ENCODE peak calls at places on chromosomes 16 and 17, in nine cellular contexts. P is SK-N-SH, A is body of pancreas, L is lower lobe of right lung, Y is psoas muscle, S is left ventricle myocardium inferior, C is pancreas, J is SJSA1, K is tibial nerve. F is an unnamed sample. For H3K36me3 and H3K27me3, the result is how much of the 10 kb centered on the place peaks cover.

GRCh38 chr17:56710986-56711385 is 117.5 kb downstream of the NOG start:
- DNase-seq in P (no peak), A (no peak), L (no peak), Y (peak), S (no peak), C (no peak), J (no peak), K (no peak), F (no peak)

GRCh38 chr16:53566568-53566967 is 63.6 kb upstream of the AKTIP start:
- DNase-seq in P (no peak), A (no peak), L (no peak), Y (no peak), S (no peak), C (no peak), J (no peak), K (no peak), F (no peak)

GRCh38 chr17:34465756-34466155 is 102.7 kb upstream of the CCL1 start:
- DNase-seq in P (no peak), A (no peak), L (no peak), Y (no peak), S (no peak), C (no peak), J (no peak), K (no peak), F (no peak)

GRCh38 chr17:9104370-9105041 is 83.2 kb downstream of the NTN1 start:
- DNase-seq in P (no peak), A (peak), L (no peak), Y (peak), S (peak), C (peak), J (no peak), K (no peak), F (no peak)

GRCh38 chr16:53580038-53580802 is 77.2 kb upstream of the AKTIP start:
- DNase-seq in P (no peak), A (no peak), L (no peak), Y (no peak), S (no peak), C (no peak), J (no peak), K (no peak), F (no peak)

GRCh38 chr17:21510686-21511367 is 134.7 kb downstream of the KCNJ12 start:
- DNase-seq in P (no peak), A (no peak), L (no peak), Y (no peak), S (no peak), C (no peak), J (no peak), K (no peak), F (no peak)

GRCh38 chr17:82212331-82213250 is at the start of gene CCDC57:
- DNase-seq in P (peak), A (peak), L (peak), Y (peak), S (peak), C (peak), J (peak), K (peak), F (peak)

GRCh38 chr16:50408001-50408400 is 39.2 kb upstream of the BRD7 start:
- DNase-seq in P (no peak), A (no peak), L (no peak), Y (no peak), S (no peak), C (no peak), J (no peak), K (no peak), F (no peak)

GRCh38 chr17:45648642-45649041 is 135.5 kb upstream of the CRHR1 start:
- DNase-seq in P (peak), A (no peak), L (no peak), Y (no peak), S (no peak), C (no peak), J (no peak), K (no peak), F (no peak)

GRCh38 chr17:76696763-76697701 is 13.7 kb downstream of the MXRA7 start:
- DNase-seq in P (no peak), A (no peak), L (no peak), Y (peak), S (peak), C (no peak), J (no peak), K (no peak), F (peak)

GRCh38 chr16:2813661-2814288 is 3.3 kb upstream of the PRSS21 start:
- DNase-seq in P (no peak), A (no peak), L (peak), Y (no peak), S (no peak), C (no peak), J (no peak), K (no peak), F (no peak)

GRCh38 chr17:35051183-35051578 is 12.3 kb downstream of the RFFL start:
- DNase-seq in P (no peak), A (no peak), L (no peak), Y (no peak), S (no peak), C (no peak), J (no peak), K (no peak), F (no peak)

GRCh38 chr16:50924759-50925545 is 183.1 kb downstream of the CYLD start:
- DNase-seq in P (no peak), A (no peak), L (no peak), Y (no peak), S (no peak), C (no peak), J (no peak), K (no peak), F (no peak)

GRCh38 chr17:74736423-74737298 is at the start of gene RAB37:
- DNase-seq in P (peak), A (peak), L (peak), Y (peak), S (peak), C (peak), J (no peak), K (no peak), F (no peak)

GRCh38 chr17:58332720-58333395 is 4.3 kb upstream of the TSPOAP1 start:
- DNase-seq in P (peak), A (no peak), L (no peak), Y (no peak), S (peak), C (no peak), J (no peak), K (no peak), F (no peak)

GRCh38 chr16:47110939-47111338 is 32.8 kb downstream of the NETO2 start:
- DNase-seq in P (peak), A (no peak), L (no peak), Y (no peak), S (no peak), C (no peak), J (no peak), K (no peak), F (no peak)

GRCh38 chr17:55384833-55385232 is 36.8 kb downstream of the MMD start:
- DNase-seq in P (no peak), A (no peak), L (no peak), Y (no peak), S (no peak), C (no peak), J (no peak), K (no peak), F (no peak)

GRCh38 chr17:79243996-79244395 is 169.4 kb downstream of the ENGASE start:
- DNase-seq in P (no peak), A (no peak), L (no peak), Y (no peak), S (no peak), C (no peak), J (no peak), K (no peak), F (no peak)

GRCh38 chr16:48300391-48300856 is 53.1 kb upstream of the ABCC11 start:
- DNase-seq in P (no peak), A (peak), L (no peak), Y (peak), S (no peak), C (no peak), J (no peak), K (no peak), F (no peak)

GRCh38 chr16:86578056-86578455 is 293 bp upstream of the FOXL1 start:
- DNase-seq in P (no peak), A (no peak), L (no peak), Y (no peak), S (no peak), C (no peak), J (peak), K (no peak), F (no peak)

GRCh38 chr16:63695347-63695746 is 1426.5 kb downstream of the CDH11 start:
- DNase-seq in P (peak), A (no peak), L (no peak), Y (no peak), S (no peak), C (no peak), J (no peak), K (no peak), F (no peak)

GRCh38 chr16:64092284-64092683 is 1029.6 kb downstream of the CDH11 start:
- DNase-seq in P (no peak), A (no peak), L (no peak), Y (no peak), S (no peak), C (no peak), J (peak), K (no peak), F (no peak)

GRCh38 chr16:600781-601180 is 10.9 kb downstream of the RAB40C start:
- DNase-seq in P (peak), A (no peak), L (no peak), Y (no peak), S (no peak), C (no peak), J (no peak), K (no peak), F (no peak)

GRCh38 chr17:75517277-75517865 is 1.0 kb downstream of the TSEN54 start:
- DNase-seq in P (peak), A (peak), L (peak), Y (no peak), S (no peak), C (no peak), J (no peak), K (no peak), F (no peak)

GRCh38 chr16:58002411-58002790 is 1.2 kb downstream of the USB1 start:
- DNase-seq in P (no peak), A (no peak), L (peak), Y (no peak), S (no peak), C (no peak), J (no peak), K (no peak), F (no peak)

GRCh38 chr17:17321356-17322025 is 18.3 kb downstream of the NT5M start:
- DNase-seq in P (no peak), A (no peak), L (peak), Y (no peak), S (no peak), C (no peak), J (no peak), K (no peak), F (no peak)

GRCh38 chr16:21989141-21989540 is 11.8 kb downstream of the PDZD9 start:
- DNase-seq in P (no peak), A (no peak), L (no peak), Y (no peak), S (no peak), C (no peak), J (no peak), K (no peak), F (no peak)

GRCh38 chr16:11985250-11985649 is 8.7 kb downstream of the SNX29 start:
- DNase-seq in P (no peak), A (no peak), L (no peak), Y (no peak), S (no peak), C (no peak), J (no peak), K (no peak), F (no peak)

GRCh38 chr17:36923814-36924221 is 13.5 kb upstream of the LHX1 start:
- DNase-seq in P (no peak), A (no peak), L (no peak), Y (no peak), S (no peak), C (no peak), J (no peak), K (no peak), F (no peak)

GRCh38 chr16:11913425-11914079 is 2.2 kb downstream of the GSPT1 start:
- DNase-seq in P (no peak), A (no peak), L (no peak), Y (no peak), S (no peak), C (no peak), J (peak), K (no peak), F (no peak)

GRCh38 chr16:21610766-21611165 is 11.4 kb downstream of the METTL9 start:
- DNase-seq in P (no peak), A (no peak), L (no peak), Y (no peak), S (no peak), C (no peak), J (no peak), K (no peak), F (no peak)

GRCh38 chr17:9959377-9959981 is 54.4 kb upstream of the RCVRN start:
- DNase-seq in P (peak), A (no peak), L (no peak), Y (peak), S (no peak), C (no peak), J (peak), K (no peak), F (no peak)

GRCh38 chr16:80894091-80894490 is 89.7 kb upstream of the CDYL2 start:
- DNase-seq in P (no peak), A (no peak), L (no peak), Y (no peak), S (no peak), C (no peak), J (no peak), K (no peak), F (no peak)

GRCh38 chr16:56510544-56510943 is 9.3 kb downstream of the BBS2 start:
- DNase-seq in P (no peak), A (no peak), L (no peak), Y (no peak), S (no peak), C (no peak), J (no peak), K (no peak), F (no peak)

GRCh38 chr17:28874750-28875149 is 19.9 kb downstream of the ERAL1 start:
- DNase-seq in P (no peak), A (no peak), L (no peak), Y (no peak), S (no peak), C (no peak), J (no peak), K (no peak), F (no peak)

GRCh38 chr17:7374353-7374752 is 6.5 kb upstream of the TNK1 start:
- DNase-seq in P (no peak), A (no peak), L (no peak), Y (no peak), S (no peak), C (no peak), J (no peak), K (no peak), F (no peak)

GRCh38 chr17:32481193-32481592 is 5.6 kb upstream of the CDK5R1 start:
- DNase-seq in P (no peak), A (no peak), L (no peak), Y (no peak), S (no peak), C (no peak), J (no peak), K (no peak), F (no peak)

GRCh38 chr17:73427198-73427597 is 115.4 kb upstream of the CDC42EP4 start:
- DNase-seq in P (no peak), A (no peak), L (no peak), Y (no peak), S (no peak), C (no peak), J (no peak), K (no peak), F (no peak)

GRCh38 chr16:28283798-28284577 is 8.3 kb upstream of the SBK1 start:
- DNase-seq in P (peak), A (no peak), L (no peak), Y (no peak), S (no peak), C (no peak), J (no peak), K (no peak), F (no peak)

DNA sequence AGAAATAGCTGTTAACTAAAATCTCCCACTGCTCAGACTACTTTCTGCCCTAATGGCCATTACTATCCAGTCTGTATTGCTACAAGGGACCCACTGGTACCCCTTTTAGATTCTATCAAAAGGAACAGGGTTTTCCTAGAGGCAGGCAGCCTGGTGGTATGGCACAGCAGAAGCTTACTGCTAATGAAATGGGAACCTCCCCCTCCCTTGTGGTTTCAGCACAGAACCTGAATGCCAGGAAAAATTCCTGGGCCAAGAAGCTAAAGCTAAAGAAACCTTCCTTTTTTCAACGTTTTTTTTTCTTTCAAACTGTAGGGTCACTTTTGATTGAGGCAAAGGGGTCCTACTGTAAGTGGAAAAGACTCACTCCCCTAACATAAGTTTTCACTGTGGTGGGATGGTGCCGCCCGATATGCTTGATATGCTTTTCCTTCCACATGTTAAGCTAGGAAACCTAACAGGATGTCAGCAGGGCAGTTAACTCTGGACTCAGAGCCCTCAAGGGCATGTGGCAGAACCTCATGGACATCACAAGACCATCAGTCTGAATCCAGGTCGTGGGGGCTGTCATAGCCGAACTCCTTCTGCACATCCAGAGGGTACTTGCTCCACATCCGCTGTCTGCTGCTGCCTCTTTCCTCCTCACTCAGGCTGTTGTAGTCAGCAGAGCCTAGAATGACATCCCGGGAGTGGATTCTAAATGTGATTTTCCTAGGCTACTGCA is 9.8 kb downstream of the SLC7A6OS start:
- DNase-seq in P (no peak), A (no peak), L (no peak), Y (no peak), S (no peak), C (no peak), J (no peak), K (no peak), F (no peak)
- H3K36me3 ChIP-seq in P (under half), A (under half), L (half or more), Y (half or more), S (half or more), C (under half), J (half or more), K (half or more), F (half or more)

GRCh38 chr17:71286625-71287024 is 834.2 kb upstream of the SOX9 start:
- DNase-seq in P (no peak), A (no peak), L (no peak), Y (no peak), S (no peak), C (no peak), J (no peak), K (no peak), F (no peak)

GRCh38 chr17:71283486-71283885 is 837.3 kb upstream of the SOX9 start:
- DNase-seq in P (no peak), A (no peak), L (no peak), Y (no peak), S (no peak), C (no peak), J (no peak), K (no peak), F (no peak)

GRCh38 chr17:71287246-71287828 is 833.5 kb upstream of the SOX9 start:
- DNase-seq in P (peak), A (no peak), L (no peak), Y (no peak), S (no peak), C (no peak), J (no peak), K (no peak), F (no peak)

DNA sequence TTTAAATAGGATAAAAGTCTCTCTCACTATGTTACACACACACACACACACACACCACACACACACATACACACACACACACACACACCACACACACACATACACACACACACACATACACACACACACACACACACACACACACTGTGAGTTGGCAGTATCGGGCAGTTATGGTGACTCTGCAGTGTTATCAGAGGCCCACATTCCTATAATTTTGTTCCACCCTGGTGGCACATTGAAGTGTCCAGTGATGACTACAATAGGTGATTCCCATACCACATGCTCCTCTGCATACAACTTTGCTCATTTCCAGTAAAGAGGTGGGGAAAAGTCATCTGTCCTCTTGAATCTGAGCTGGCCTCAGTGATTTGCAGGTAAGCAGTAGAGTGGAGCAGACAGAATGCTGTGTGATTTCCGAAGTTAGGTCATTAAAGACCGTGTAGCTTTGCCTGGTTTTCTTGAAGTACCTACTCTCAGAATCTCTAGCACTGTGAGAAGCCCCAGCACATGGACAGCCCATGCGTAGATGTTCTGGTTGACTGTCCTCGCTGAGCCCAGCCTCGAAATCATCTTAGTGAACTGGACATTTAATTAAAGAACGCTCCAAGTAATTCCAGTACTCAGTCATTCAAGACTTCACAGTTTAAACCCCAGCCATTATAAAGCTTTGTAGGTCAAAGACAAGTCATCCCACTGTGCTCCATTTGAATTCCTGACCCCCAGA is 836.6 kb upstream of the SOX9 start:
- DNase-seq in P (no peak), A (no peak), L (no peak), Y (no peak), S (no peak), C (no peak), J (no peak), K (no peak), F (no peak)
- H3K27me3 ChIP-seq in P (under half), A (under half), L (under half), Y (under half), S (under half), C (under half), J (under half), K (under half), F (under half)

GRCh38 chr16:4940719-4941118 is 3.8 kb upstream of the PPL start:
- DNase-seq in P (no peak), A (no peak), L (no peak), Y (no peak), S (no peak), C (no peak), J (no peak), K (no peak), F (no peak)

GRCh38 chr16:4945560-4946502 is 8.9 kb upstream of the PPL start:
- DNase-seq in P (no peak), A (peak), L (peak), Y (peak), S (peak), C (no peak), J (peak), K (peak), F (peak)

GRCh38 chr16:4938683-4939030 is 1.7 kb upstream of the PPL start:
- DNase-seq in P (no peak), A (no peak), L (no peak), Y (no peak), S (no peak), C (no peak), J (no peak), K (no peak), F (no peak)

GRCh38 chr16:4944333-4945281 is 7.7 kb upstream of the PPL start:
- DNase-seq in P (peak), A (peak), L (peak), Y (peak), S (peak), C (peak), J (peak), K (peak), F (peak)

GRCh38 chr16:4942481-4942880 is 5.5 kb upstream of the PPL start:
- DNase-seq in P (no peak), A (no peak), L (no peak), Y (no peak), S (no peak), C (no peak), J (no peak), K (no peak), F (no peak)
- H3K4me3 ChIP-seq in P (no peak), A (no peak), L (no peak), Y (no peak), S (no peak), C (no peak), J (no peak), K (no peak), F (no peak)

GRCh38 chr17:4712526-4712925 is 2.1 kb downstream of the ARRB2 start:
- DNase-seq in P (no peak), A (no peak), L (no peak), Y (no peak), S (no peak), C (no peak), J (no peak), K (no peak), F (no peak)

GRCh38 chr17:4718276-4718675 is 7.8 kb downstream of the ARRB2 start:
- DNase-seq in P (no peak), A (no peak), L (peak), Y (no peak), S (no peak), C (no peak), J (no peak), K (no peak), F (no peak)

GRCh38 chr17:4716081-4716480 is 5.6 kb downstream of the ARRB2 start:
- DNase-seq in P (no peak), A (no peak), L (peak), Y (no peak), S (no peak), C (no peak), J (no peak), K (no peak), F (no peak)

GRCh38 chr17:4717791-4718190 is 7.4 kb downstream of the ARRB2 start:
- DNase-seq in P (no peak), A (no peak), L (peak), Y (no peak), S (no peak), C (no peak), J (no peak), K (no peak), F (no peak)

GRCh38 chr17:4715071-4715749 is 4.8 kb downstream of the ARRB2 start:
- DNase-seq in P (no peak), A (no peak), L (no peak), Y (no peak), S (no peak), C (no peak), J (no peak), K (no peak), F (no peak)
- H3K36me3 ChIP-seq in P (under half), A (under half), L (under half), Y (under half), S (under half), C (under half), J (under half), K (under half), F (under half)

F was measured in gastrocnemius medialis.